ENCODE peak calls at places on chromosome 6, in six cellular contexts. I is GOT3, Y is osteocyte, R is LoVo, Q is thyroid gland, G is NCI-H1694 treated with DMSO at 0.1 percent for 48 hours. F is an unnamed sample.

GRCh38 chr6:144315981-144316865 is 31.1 kb downstream of the UTRN start:
- DNase-seq in G (no peak), Y (no peak), I (no peak), R (no peak), Q (no peak), F (no peak)

GRCh38 chr6:166419268-166419667 is 36.5 kb upstream of the MPC1 start:
- DNase-seq in Y (no peak), Q (no peak), R (no peak), I (no peak), G (no peak), F (peak)

GRCh38 chr6:40585661-40586269 is 1.4 kb downstream of the LRFN2 start:
- DNase-seq in R (no peak), Q (peak), G (peak), Y (no peak), I (no peak), F (no peak)

GRCh38 chr6:145903356-145904102 is 60.6 kb downstream of the SHPRH start:
- DNase-seq in Y (no peak), I (no peak), R (no peak), G (no peak), Q (no peak), F (no peak)

GRCh38 chr6:69022991-69023390 is 387.9 kb downstream of the ADGRB3 start:
- DNase-seq in G (no peak), I (no peak), Q (no peak), Y (no peak), R (no peak), F (no peak)

GRCh38 chr6:6886160-6886885 is 221.4 kb upstream of the RREB1 start:
- DNase-seq in R (no peak), G (no peak), I (no peak), Y (no peak), Q (no peak), F (no peak)

GRCh38 chr6:106748547-106749207 is 119.3 kb downstream of the QRSL1 start:
- DNase-seq in R (no peak), G (no peak), Y (no peak), I (no peak), Q (no peak), F (no peak)

GRCh38 chr6:154538664-154539235 is 28.3 kb upstream of the CNKSR3 start:
- DNase-seq in Q (no peak), R (no peak), I (no peak), Y (no peak), G (no peak), F (no peak)

GRCh38 chr6:18471232-18471964 is 84.2 kb downstream of the RNF144B start:
- DNase-seq in Y (no peak), Q (no peak), I (no peak), G (no peak), R (no peak), F (no peak)

GRCh38 chr6:106162926-106163325 is 76.8 kb downstream of the PRDM1 start:
- DNase-seq in I (no peak), R (no peak), G (no peak), Q (no peak), Y (no peak), F (no peak)

GRCh38 chr6:9834233-9834632 is 580.6 kb downstream of the TFAP2A start:
- DNase-seq in I (no peak), Q (no peak), G (no peak), R (no peak), Y (no peak), F (no peak)